ENCODE peak calls at places on chromosomes 16 and 17, in five cellular contexts. F is stomach, X is heart left ventricle, D is transverse colon, H is A549. W is an unnamed sample.
A peak's percentile ranks its signal among the peaks of the same experiment; 100 is the strongest.

GRCh38 chr17:14301279-14301760 is 439 bp downstream of the HS3ST3B1 start:
- DNase-seq in F (peak; percentile 27), X (no peak), D (no peak), H (no peak), W (no peak)

GRCh38 chr17:77420476-77420803 is 279.7 kb downstream of the SEC14L1 start:
- DNase-seq in F (no peak), X (no peak), D (no peak), H (no peak), W (no peak)

GRCh38 chr16:58421029-58421428 is 28.8 kb downstream of the GINS3 start:
- DNase-seq in F (no peak), X (no peak), D (no peak), H (no peak), W (no peak)

GRCh38 chr17:43146649-43147048 is 21.5 kb upstream of the BRCA1 start:
- DNase-seq in F (no peak), X (no peak), D (no peak), H (no peak), W (no peak)

GRCh38 chr17:79812969-79813825 is 16.3 kb upstream of the CBX8 start:
- DNase-seq in F (no peak), X (no peak), D (peak; percentile 23), H (no peak), W (no peak)

GRCh38 chr17:42287305-42288077 is 807 bp upstream of the STAT5A start:
- DNase-seq in F (peak; percentile 31), X (peak; percentile 78), D (peak; percentile 56), H (no peak), W (no peak)

GRCh38 chr17:62111562-62112180 is 46.6 kb upstream of the MED13 start:
- DNase-seq in F (no peak), X (no peak), D (peak; percentile 50), H (no peak), W (no peak)

GRCh38 chr17:56257075-56257474 is 103.8 kb downstream of the ANKFN1 start:
- DNase-seq in F (no peak), X (no peak), D (no peak), H (no peak), W (no peak)

GRCh38 chr17:36937001-36937960 is at the start of gene LHX1:
- DNase-seq in F (no peak), X (no peak), D (no peak), H (no peak), W (no peak)

GRCh38 chr17:75845058-75845711 is 981 bp upstream of the UNC13D start:
- DNase-seq in F (peak; percentile 93), X (peak; percentile 91), D (peak; percentile 91), H (peak; percentile 91), W (peak; percentile 77)

GRCh38 chr17:50397111-50397918 is at the start of gene LRRC59:
- DNase-seq in F (peak; percentile 92), X (peak; percentile 96), D (peak; percentile 94), H (peak; percentile 91), W (peak; percentile 91)

GRCh38 chr16:67464565-67464964 is 16.4 kb downstream of the ATP6V0D1 start:
- DNase-seq in F (no peak), X (no peak), D (no peak), H (no peak), W (no peak)

GRCh38 chr16:80319181-80319580 is 221.6 kb upstream of the DYNLRB2 start:
- DNase-seq in F (no peak), X (no peak), D (no peak), H (no peak), W (no peak)

GRCh38 chr16:29719063-29719462 is 26.7 kb downstream of the C16orf54 start:
- DNase-seq in F (no peak), X (no peak), D (no peak), H (no peak), W (no peak)

GRCh38 chr17:1109606-1110523 is 69.9 kb downstream of the ABR start:
- DNase-seq in F (peak; percentile 62), X (peak; percentile 81), D (peak; percentile 91), H (peak; percentile 53), W (no peak)

GRCh38 chr17:28572294-28573099 is 1.2 kb upstream of the PIGS start:
- DNase-seq in F (no peak), X (no peak), D (no peak), H (no peak), W (no peak)

GRCh38 chr16:25172831-25173230 is 43.9 kb upstream of the AQP8 start:
- DNase-seq in F (no peak), X (no peak), D (no peak), H (no peak), W (no peak)

GRCh38 chr16:84423416-84423837 is 55.1 kb downstream of the ATP2C2 start:
- DNase-seq in F (no peak), X (no peak), D (no peak), H (peak; percentile 80), W (no peak)

GRCh38 chr16:19085679-19086200 is 18.3 kb downstream of the COQ7 start:
- DNase-seq in F (peak; percentile 49), X (no peak), D (peak; percentile 64), H (no peak), W (no peak)

GRCh38 chr16:82034981-82035612 is at the start of gene HSD17B2:
- DNase-seq in F (peak; percentile 32), X (no peak), D (peak; percentile 78), H (peak; percentile 24), W (peak; percentile 64)

GRCh38 chr17:30208214-30208613 is 27.3 kb downstream of the SLC6A4 start:
- DNase-seq in F (no peak), X (no peak), D (no peak), H (no peak), W (no peak)

GRCh38 chr16:65740716-65741115 is 618.9 kb upstream of the CDH11 start:
- DNase-seq in F (no peak), X (no peak), D (no peak), H (no peak), W (no peak)

GRCh38 chr17:68491864-68492263 is 20.4 kb upstream of the PRKAR1A start:
- DNase-seq in F (peak; percentile 57), X (peak; percentile 70), D (peak; percentile 45), H (no peak), W (no peak)

GRCh38 chr16:67883146-67883871 is 1.4 kb upstream of the NRN1L start:
- DNase-seq in F (no peak), X (no peak), D (peak; percentile 43), H (no peak), W (no peak)

GRCh38 chr17:7837375-7838290 is 3.6 kb downstream of the KDM6B start:
- DNase-seq in F (no peak), X (no peak), D (no peak), H (no peak), W (no peak)

GRCh38 chr17:79078476-79079190 is 4.0 kb downstream of the ENGASE start:
- DNase-seq in F (no peak), X (peak; percentile 42), D (peak; percentile 64), H (no peak), W (peak; percentile 13)

GRCh38 chr17:2054740-2055493 is at the start of gene HIC1:
- DNase-seq in F (peak; percentile 79), X (peak; percentile 92), D (peak; percentile 77), H (peak; percentile 74), W (peak; percentile 83)

GRCh38 chr17:49365667-49366066 is 3.6 kb upstream of the ZNF652 start:
- DNase-seq in F (no peak), X (no peak), D (no peak), H (peak; percentile 70), W (no peak)

GRCh38 chr16:85965125-85965524 is 66.2 kb downstream of the IRF8 start:
- DNase-seq in F (no peak), X (peak; percentile 23), D (no peak), H (no peak), W (no peak)

GRCh38 chr16:85959686-85960085 is 60.7 kb downstream of the IRF8 start:
- DNase-seq in F (no peak), X (no peak), D (peak; percentile 74), H (no peak), W (no peak)

GRCh38 chr16:85960486-85961046 is 61.6 kb downstream of the IRF8 start:
- DNase-seq in F (no peak), X (no peak), D (no peak), H (no peak), W (no peak)

GRCh38 chr16:85963746-85964370 is 64.9 kb downstream of the IRF8 start:
- DNase-seq in F (peak; percentile 50), X (peak; percentile 81), D (peak; percentile 51), H (no peak), W (peak; percentile 45)

GRCh38 chr16:85961988-85962915 is 63.3 kb downstream of the IRF8 start:
- DNase-seq in F (no peak), X (peak; percentile 34), D (no peak), H (peak; percentile 27), W (peak; percentile 48)
- TF ChIP-seq CTCF in F (no peak), X (no peak), D (no peak), H (no peak), W (no peak)

DNA sequence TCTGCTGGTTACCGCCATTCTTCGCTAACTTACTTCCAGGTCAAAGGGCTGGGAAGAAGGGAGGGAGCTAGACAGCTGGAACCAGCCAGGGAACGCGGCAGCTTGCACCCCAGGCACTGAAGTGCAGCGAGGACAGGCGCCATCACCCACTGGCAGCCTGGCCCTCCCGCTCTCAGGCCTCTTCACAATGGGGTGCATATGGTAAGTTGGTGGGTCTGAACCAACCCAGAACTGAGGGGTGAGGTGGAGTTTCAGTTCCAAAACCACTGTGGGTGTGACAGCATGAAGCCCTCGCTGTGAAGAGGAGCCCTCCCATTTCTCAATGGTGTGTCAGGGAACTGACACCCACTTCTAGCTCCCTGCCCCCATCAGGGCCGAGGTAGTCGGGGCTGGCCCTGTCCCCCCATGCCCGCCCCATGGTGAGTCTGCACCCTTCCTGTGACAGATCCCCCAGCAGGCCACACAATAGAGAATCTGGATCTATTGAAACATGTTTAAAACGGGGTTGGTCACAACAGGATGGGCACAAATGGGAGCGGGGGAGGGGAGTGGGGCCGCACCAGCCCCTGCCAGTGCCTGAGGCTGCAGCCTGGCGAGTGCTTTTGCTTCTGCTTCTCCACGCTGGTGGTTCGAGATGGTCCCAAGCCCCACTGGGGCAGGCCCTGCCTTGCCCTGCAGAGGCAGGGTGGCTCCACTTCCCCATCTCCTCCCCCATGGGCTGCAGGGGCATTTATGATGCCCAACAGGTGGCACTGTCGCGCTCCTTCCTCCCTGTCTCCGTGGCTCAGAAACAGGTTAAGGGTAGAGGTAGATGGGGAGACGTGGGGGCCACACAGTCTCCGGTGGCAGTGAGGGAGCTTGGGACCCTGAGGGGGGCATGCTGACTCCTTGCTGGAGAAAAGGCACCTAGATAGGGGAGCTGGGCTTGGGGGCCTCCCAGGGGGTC is 2.3 kb downstream of the LIMD2 start:
- DNase-seq in F (peak; percentile 73), X (peak; percentile 82), D (peak; percentile 83), H (peak; percentile 69), W (peak; percentile 71)
- TF ChIP-seq POLR2A in F (no peak), X (no peak), D (peak; percentile 20), H (no peak), W (no peak)

GRCh38 chr16:57283214-57283955 is 1.1 kb downstream of the PLLP start:
- DNase-seq in F (peak; percentile 70), X (peak; percentile 46), D (no peak), H (no peak), W (no peak)

GRCh38 chr16:57282510-57283213 is 1.8 kb downstream of the PLLP start:
- DNase-seq in F (no peak), X (peak; percentile 29), D (no peak), H (no peak), W (no peak)

GRCh38 chr16:57279780-57280638 is 4.5 kb downstream of the PLLP start:
- DNase-seq in F (no peak), X (peak; percentile 14), D (no peak), H (no peak), W (no peak)

GRCh38 chr16:57283956-57284205 is 591 bp downstream of the PLLP start:
- DNase-seq in F (no peak), X (no peak), D (no peak), H (no peak), W (no peak)

GRCh38 chr16:57281791-57282190 is 2.7 kb downstream of the PLLP start:
- DNase-seq in F (no peak), X (peak; percentile 2), D (no peak), H (no peak), W (no peak)
- H3K4me1 ChIP-seq in F (peaks cover 24% of the 10 kb centered on the region), X (peaks cover 11% of the 10 kb centered on the region), D (peaks cover 5% of the 10 kb centered on the region), H (peaks cover 26% of the 10 kb centered on the region), W (no peaks in the 10 kb centered on the region)

GRCh38 chr17:81209141-81209540 is 13.6 kb downstream of the CEP131 start:
- DNase-seq in F (no peak), X (no peak), D (no peak), H (no peak), W (no peak)
- TF ChIP-seq CTCF in F (no peak), X (no peak), D (no peak), H (no peak), W (no peak)